ENCODE peak calls at places on chromosomes 11 and 22, in six cellular contexts. U is IMR-90, D is Peyer's patch, J is stomach, Q is HCT116, B is heart left ventricle. F is an unnamed sample.

GRCh38 chr11:62273789-62274275 is 3.9 kb downstream of the SCGB2A2 start:
- DNase-seq in B (no peak), J (no peak), D (no peak), U (no peak), Q (no peak), F (no peak)

GRCh38 chr11:8294251-8294935 is 30.7 kb upstream of the LMO1 start:
- DNase-seq in U (no peak), J (no peak), D (no peak), Q (no peak), B (no peak), F (no peak)

GRCh38 chr11:43278302-43278956 is 33.4 kb upstream of the API5 start:
- DNase-seq in Q (peak), U (peak), B (no peak), J (no peak), D (no peak), F (no peak)

GRCh38 chr11:6640036-6640984 is 15.3 kb downstream of the DCHS1 start:
- DNase-seq in U (no peak), J (no peak), D (no peak), Q (no peak), B (no peak), F (no peak)

GRCh38 chr11:80297808-80298460 is 857.1 kb upstream of the TENM4 start:
- DNase-seq in U (peak), B (no peak), J (no peak), D (no peak), Q (no peak), F (no peak)

GRCh38 chr11:114764563-114764962 is 86.2 kb downstream of the NXPE2 start:
- DNase-seq in D (no peak), Q (no peak), J (no peak), U (no peak), B (no peak), F (no peak)

GRCh38 chr11:4044971-4045646 is 49.5 kb upstream of the RRM1 start:
- DNase-seq in B (no peak), U (no peak), D (no peak), Q (no peak), J (no peak), F (no peak)

GRCh38 chr11:18705651-18706281 is 7.2 kb downstream of the TMEM86A start:
- DNase-seq in D (peak), U (no peak), B (peak), J (peak), Q (no peak), F (no peak)

DNA sequence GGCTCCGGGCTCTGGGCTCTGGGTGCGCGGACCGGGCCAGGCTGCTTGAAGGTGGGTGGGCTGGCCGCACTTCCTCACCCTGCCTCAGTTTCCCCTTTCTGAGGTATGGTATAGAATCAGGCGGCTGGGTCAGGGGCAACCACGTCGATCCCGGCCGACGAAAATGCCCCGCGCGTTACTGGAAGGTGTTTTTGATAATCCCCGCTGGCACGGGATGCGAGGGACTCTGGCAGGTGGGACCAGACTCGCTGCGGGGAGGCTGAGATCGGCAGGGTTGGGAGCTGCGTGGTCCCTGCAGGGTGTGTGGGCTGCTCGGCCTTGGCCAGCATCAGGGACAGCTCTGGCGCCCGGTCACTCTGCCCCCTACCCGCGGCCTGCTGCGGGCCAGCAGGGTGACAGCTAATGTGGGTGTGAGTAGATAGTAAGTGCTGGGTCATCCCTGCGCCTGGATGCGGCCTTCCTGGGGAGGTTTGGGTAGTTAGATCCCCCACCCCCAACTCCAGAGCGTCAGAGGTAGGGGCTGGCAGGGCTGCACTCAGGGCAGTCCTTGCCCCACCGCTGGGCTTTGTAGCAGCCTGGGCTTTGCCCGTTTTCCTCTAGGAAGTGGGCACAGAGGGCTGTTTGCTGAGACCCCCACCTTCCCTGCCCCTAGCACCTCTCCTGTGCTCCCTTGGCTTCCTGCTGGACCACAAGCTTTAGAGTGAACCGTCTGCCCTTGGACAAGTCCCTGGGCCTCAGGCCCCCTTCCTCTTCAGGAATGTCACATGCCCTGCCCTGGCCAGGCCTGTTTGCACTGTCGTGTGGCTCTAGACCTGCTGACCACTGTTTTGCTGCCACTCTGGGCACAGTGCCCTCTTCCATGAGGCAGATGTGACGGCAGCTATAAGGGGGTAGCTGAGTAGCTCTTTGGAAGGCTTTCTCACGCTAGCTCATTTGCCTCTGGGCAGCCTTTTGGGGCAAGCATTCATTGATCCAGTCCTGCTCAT is 579 bp downstream of the TANGO2 start:
- DNase-seq in J (peak), Q (no peak), U (peak), B (peak), D (peak), F (no peak)
- TF ChIP-seq POLR2A in J (no peak), Q (no peak), U (no peak), B (no peak), D (no peak), F (no peak)

GRCh38 chr11:118917488-118918127 is 8.1 kb downstream of the BCL9L start:
- DNase-seq in D (no peak), J (no peak), B (no peak), Q (no peak), U (peak), F (no peak)

GRCh38 chr11:118918686-118919280 is 6.9 kb downstream of the BCL9L start:
- DNase-seq in B (no peak), U (peak), Q (no peak), D (no peak), J (no peak), F (no peak)

GRCh38 chr11:118915941-118916841 is 9.5 kb downstream of the BCL9L start:
- DNase-seq in B (no peak), Q (no peak), U (no peak), D (no peak), J (no peak), F (no peak)

GRCh38 chr11:118916842-118917388 is 8.8 kb downstream of the BCL9L start:
- DNase-seq in U (peak), D (no peak), B (no peak), Q (no peak), J (no peak), F (no peak)

GRCh38 chr11:118918128-118918685 is 7.5 kb downstream of the BCL9L start:
- DNase-seq in J (peak), D (peak), U (peak), B (peak), Q (no peak), F (no peak)
- TF ChIP-seq POLR2A in J (no peak), D (peak), U (no peak), B (no peak), Q (no peak), F (no peak)

GRCh38 chr22:38861170-38861874 is 10.7 kb downstream of the CBX6 start:
- DNase-seq in J (no peak), Q (no peak), D (no peak), B (no peak), U (no peak), F (no peak)
- TF ChIP-seq POLR2A in J (no peak), Q (no peak), D (no peak), B (no peak), U (no peak), F (no peak)

DNA sequence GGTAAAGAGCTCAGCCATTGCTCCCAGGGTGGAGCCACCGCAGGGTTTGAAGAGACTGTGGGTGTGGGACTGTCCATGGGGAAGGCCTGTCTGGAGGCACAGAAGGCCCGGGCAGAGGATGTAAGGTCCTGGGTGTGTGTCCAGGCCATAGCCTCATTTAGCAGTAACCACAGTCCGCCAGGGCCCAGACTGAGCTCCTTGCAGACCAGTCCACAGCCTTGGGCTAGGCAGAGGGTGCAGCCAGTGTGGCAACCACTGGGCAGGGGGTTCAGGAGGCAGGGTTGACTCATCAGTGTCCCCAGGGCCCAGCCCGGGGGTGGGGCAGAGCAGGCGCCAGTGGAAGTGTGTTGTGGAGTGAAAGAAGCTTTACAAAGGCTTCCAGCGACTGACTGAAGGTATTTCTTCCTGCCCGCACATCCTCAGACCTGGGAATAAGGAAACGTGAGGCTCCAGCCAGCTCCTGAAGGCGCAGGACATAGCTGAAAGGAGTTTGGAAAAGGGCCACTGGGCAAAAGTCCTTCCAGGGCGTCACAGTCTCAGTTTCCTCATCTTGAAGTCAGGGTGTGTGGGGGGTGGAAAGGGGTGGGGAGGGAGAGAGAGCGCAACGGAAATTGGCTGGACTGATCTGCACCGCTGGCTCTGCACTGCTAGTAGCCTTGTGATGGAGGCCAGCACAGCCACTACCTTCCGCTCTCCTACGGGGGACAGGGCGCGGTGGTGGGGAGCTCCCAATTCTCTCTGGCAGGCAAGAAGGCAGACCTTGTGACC is 27.8 kb upstream of the WNT11 start:
- DNase-seq in B (peak), Q (no peak), J (no peak), U (no peak), D (peak), F (peak)
- TF ChIP-seq POLR2A in B (no peak), Q (no peak), J (no peak), U (no peak), D (no peak), F (peak)

DNA sequence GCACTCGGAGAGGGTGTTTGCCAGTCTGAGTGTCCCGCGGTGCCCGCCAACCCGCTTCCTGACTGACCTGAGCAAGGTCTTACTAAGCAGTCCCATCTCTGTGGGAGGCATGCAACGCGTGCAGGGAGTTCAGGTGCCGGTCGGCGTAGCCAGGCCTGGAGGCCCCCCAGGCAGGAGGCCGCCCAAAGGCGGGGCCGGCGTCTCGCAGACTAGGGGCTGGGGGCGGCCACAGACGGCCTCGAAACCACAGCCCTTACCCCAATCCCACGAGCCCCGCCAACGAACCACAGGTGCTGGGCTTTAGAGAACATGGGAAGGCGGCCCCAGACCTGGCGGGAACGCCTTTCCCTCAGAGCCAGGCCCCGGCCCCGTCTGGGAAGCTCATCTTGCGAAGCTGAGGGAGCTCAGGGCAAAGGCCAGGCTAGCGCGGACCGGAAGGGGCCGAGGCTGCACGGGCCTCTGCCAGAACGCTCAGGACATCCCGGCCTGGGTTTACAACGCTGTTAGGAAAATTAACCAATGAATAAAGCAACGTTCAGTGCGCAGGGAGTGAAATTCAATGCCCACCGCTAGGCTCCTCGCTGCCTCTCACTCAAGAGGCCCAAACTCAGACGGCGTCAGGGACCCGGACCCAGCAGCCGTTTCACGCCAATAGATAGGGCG is 2.1 kb upstream of the MTFP1 start:
- DNase-seq in D (peak), Q (no peak), B (no peak), U (no peak), J (no peak), F (no peak)
- TF ChIP-seq POLR2A in D (peak), Q (peak), B (no peak), U (peak), J (no peak), F (peak)

DNA sequence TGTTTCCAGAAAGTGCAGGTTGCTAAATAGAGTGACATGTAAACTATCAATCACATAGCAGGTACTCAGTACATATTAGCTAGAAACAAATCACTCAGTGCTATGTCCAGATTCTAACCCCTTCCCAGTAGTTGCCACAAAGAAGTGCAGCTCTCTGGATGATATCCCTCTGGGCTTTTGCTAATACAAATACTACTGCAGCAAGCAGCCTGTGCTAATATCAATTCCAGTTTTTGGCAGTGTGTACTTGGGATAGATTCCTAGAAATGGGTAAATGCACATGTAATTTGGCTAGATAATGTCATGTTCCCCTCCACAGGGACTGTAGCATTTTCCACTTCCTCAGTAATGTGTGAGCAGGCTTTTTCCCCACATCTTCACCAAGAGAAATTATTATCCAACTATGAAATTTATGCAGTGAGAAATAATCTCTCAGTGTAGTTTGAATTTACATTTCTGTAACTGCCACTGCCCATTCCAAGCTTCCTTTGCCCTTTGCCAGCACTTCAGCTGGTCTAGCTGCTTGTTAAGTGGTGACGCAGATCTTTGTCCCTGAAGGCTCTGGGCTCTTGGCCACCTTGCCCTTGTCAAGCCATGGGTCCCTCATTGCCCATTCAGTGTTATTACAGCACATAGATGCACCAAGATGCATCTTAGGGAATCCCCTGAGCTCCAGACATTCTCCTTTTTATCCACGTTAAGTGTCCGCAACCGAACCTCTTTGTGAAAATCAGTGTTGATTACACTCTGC is 107.1 kb upstream of the CLPB start:
- DNase-seq in Q (no peak), U (no peak), B (no peak), J (no peak), D (no peak), F (no peak)
- TF ChIP-seq POLR2A in Q (no peak), U (no peak), B (no peak), J (no peak), D (no peak), F (no peak)

DNA sequence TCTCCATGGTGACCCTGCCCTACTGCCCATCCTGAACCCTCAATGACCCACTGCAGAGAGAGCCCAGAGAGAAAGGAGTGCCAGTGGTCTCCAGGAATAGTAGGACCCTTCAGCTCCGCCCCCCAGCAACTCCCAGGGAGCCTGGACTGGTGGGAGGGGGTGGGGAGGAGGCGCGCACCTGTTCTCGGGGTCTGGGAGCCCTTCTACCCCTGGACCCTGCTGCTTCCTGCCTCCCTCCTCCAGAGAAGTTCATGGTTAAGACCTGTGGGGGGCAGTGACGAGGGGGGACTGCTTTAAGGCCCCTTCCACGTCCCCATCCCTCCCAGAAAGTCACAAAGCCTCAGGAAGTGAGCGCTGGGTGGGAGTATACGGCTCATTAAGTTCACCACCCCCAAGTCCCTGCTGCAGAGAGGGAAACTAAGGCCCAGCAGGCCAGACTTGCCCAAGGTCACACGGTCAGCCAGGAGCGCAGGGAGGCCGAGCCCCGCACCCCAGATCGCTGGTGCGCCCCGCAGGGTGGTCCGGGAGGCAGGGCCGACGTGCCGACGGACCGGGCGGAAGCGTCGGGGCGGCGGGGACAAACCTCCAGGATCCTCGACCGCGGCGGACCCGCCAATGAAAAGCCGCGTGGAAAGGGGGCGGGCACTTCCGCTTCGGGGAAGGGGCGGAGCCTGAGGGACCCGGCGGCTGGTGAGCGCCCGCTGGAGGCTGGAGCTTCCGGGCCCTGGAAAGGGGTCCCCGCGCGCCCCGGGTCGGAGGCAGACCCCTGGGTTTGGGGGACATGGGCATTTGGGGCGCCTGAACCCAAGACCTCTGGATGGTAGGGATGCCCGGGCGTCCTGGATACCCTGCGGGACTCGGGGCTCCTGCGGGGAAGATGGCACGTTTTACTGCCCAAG is at the start of the genes NUDT22 and TRPT1:
- DNase-seq in Q (no peak), B (peak), U (peak), D (peak), J (peak), F (peak)
- TF ChIP-seq POLR2A in Q (no peak), B (peak), U (peak), D (peak), J (no peak), F (no peak)

GRCh38 chr22:35257321-35258143 is at the start of gene HMGXB4:
- DNase-seq in J (peak), B (peak), U (peak), D (peak), Q (peak), F (peak)
- TF ChIP-seq POLR2A in J (no peak), B (no peak), U (peak), D (no peak), Q (peak), F (no peak)

DNA sequence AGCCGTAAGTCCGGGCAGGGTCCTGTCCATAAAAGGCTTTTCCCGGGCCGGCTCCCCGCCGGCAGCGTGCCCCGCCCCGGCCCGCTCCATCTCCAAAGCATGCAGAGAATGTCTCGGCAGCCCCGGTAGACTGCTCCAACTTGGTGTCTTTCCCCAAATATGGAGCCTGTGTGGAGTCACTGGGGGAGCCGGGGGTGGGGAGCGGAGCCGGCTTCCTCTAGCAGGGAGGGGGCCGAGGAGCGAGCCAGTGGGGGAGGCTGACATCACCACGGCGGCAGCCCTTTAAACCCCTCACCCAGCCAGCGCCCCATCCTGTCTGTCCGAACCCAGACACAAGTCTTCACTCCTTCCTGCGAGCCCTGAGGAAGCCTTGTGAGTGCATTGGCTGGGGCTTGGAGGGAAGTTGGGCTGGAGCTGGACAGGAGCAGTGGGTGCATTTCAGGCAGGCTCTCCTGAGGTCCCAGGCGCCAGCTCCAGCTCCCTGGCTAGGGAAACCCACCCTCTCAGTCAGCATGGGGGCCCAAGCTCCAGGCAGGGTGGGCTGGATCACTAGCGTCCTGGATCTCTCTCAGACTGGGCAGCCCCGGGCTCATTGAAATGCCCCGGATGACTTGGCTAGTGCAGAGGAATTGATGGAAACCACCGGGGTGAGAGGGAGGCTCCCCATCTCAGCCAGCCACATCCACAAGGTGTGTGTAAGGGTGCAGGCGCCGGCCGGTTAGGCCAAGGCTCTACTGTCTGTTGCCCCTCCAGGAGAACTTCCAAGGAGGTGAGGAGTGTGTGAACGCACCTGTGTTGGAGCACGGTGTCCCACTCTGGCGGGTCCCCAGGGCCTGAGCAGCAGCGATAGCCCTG is at the start of gene TAGLN:
- DNase-seq in U (peak), D (no peak), B (peak), J (peak), Q (no peak), F (no peak)
- TF ChIP-seq POLR2A in U (peak), D (no peak), B (no peak), J (no peak), Q (no peak), F (no peak)

F was measured in GM12891.